ENCODE peak calls at places on chromosomes 2 and 18, in nine cellular contexts. P is ascending aorta; L is neural progenitor cell; I is AG10803; T is left ventricle myocardium inferior; N is prostate gland; S is CD8-positive, alpha-beta T cell; J is astrocyte of the spinal cord; O is uterus. W is an unnamed sample.

GRCh38 chr2:69603146-69603743 is 40.3 kb downstream of the AAK1 start:
- DNase-seq in P (no peak), L (no peak), I (no peak), T (no peak), N (no peak), S (no peak), J (no peak), O (no peak), W (no peak)

GRCh38 chr18:49618741-49619392 is 57.0 kb downstream of the LIPG start:
- DNase-seq in P (no peak), L (peak; percentile 55), I (no peak), T (no peak), N (peak; percentile 35), S (no peak), J (no peak), O (no peak), W (peak; percentile 57)

GRCh38 chr2:121748202-121748601 is 7.2 kb upstream of the TSN start:
- DNase-seq in P (no peak), L (peak; percentile 50), I (peak; percentile 52), T (no peak), N (no peak), S (no peak), J (peak; percentile 42), O (no peak), W (peak; percentile 60)

GRCh38 chr2:28689764-28690163 is 61.9 kb upstream of the PPP1CB start:
- DNase-seq in P (no peak), L (no peak), I (no peak), T (no peak), N (no peak), S (no peak), J (no peak), O (no peak), W (no peak)

GRCh38 chr2:16656784-16657391 is 8.7 kb downstream of the CYRIA start:
- DNase-seq in P (peak; percentile 47), L (no peak), I (no peak), T (no peak), N (no peak), S (no peak), J (no peak), O (peak; percentile 39), W (no peak)

GRCh38 chr2:64291181-64291580 is 147.0 kb upstream of the PELI1 start:
- DNase-seq in P (no peak), L (no peak), I (peak; percentile 76), T (no peak), N (no peak), S (no peak), J (peak; percentile 60), O (no peak), W (peak; percentile 94)

GRCh38 chr2:223723954-223724411 is 113.4 kb downstream of the AP1S3 start:
- DNase-seq in P (no peak), L (peak; percentile 26), I (no peak), T (no peak), N (no peak), S (no peak), J (no peak), O (no peak), W (no peak)

GRCh38 chr2:17470855-17471641 is 47.2 kb downstream of the RAD51AP2 start:
- DNase-seq in P (no peak), L (peak; percentile 52), I (peak; percentile 0), T (no peak), N (no peak), S (no peak), J (peak; percentile 75), O (no peak), W (peak; percentile 60)

GRCh38 chr18:24778810-24779418 is 318.5 kb downstream of the HRH4 start:
- DNase-seq in P (no peak), L (no peak), I (no peak), T (no peak), N (no peak), S (no peak), J (no peak), O (no peak), W (no peak)

GRCh38 chr2:112648081-112648480 is 2.3 kb downstream of the SLC20A1 start:
- DNase-seq in P (no peak), L (no peak), I (no peak), T (no peak), N (no peak), S (no peak), J (no peak), O (no peak), W (no peak)

GRCh38 chr2:95158891-95159619 is 593 bp downstream of the ZNF514 start:
- DNase-seq in P (no peak), L (peak; percentile 70), I (peak; percentile 37), T (peak; percentile 52), N (peak; percentile 10), S (peak; percentile 41), J (peak; percentile 40), O (peak; percentile 57), W (peak; percentile 45)

GRCh38 chr2:203201426-203201825 is 37.4 kb upstream of the CYP20A1 start:
- DNase-seq in P (no peak), L (no peak), I (no peak), T (no peak), N (no peak), S (no peak), J (no peak), O (no peak), W (no peak)

GRCh38 chr2:74502720-74503505 is 3.5 kb upstream of the LBX2 start:
- DNase-seq in P (peak; percentile 57), L (peak; percentile 54), I (peak; percentile 83), T (peak; percentile 87), N (no peak), S (peak; percentile 56), J (peak; percentile 83), O (peak; percentile 69), W (peak; percentile 89)

GRCh38 chr18:77086034-77086433 is 46.5 kb downstream of the MBP start:
- DNase-seq in P (no peak), L (no peak), I (peak; percentile 92), T (no peak), N (no peak), S (no peak), J (peak; percentile 80), O (no peak), W (no peak)

GRCh38 chr18:50071393-50071792 is 123.6 kb downstream of the MYO5B start:
- DNase-seq in P (no peak), L (no peak), I (no peak), T (no peak), N (no peak), S (no peak), J (no peak), O (no peak), W (no peak)

GRCh38 chr2:224884188-224884587 is 158.1 kb downstream of the DOCK10 start:
- DNase-seq in P (no peak), L (no peak), I (peak; percentile 84), T (no peak), N (no peak), S (no peak), J (peak; percentile 51), O (no peak), W (peak; percentile 69)

GRCh38 chr2:229610871-229611270 is 103.5 kb downstream of the DNER start:
- DNase-seq in P (no peak), L (no peak), I (no peak), T (no peak), N (no peak), S (no peak), J (peak; percentile 90), O (no peak), W (peak; percentile 60)

GRCh38 chr18:8411492-8411891 is 197.7 kb upstream of the RAB12 start:
- DNase-seq in P (no peak), L (no peak), I (no peak), T (no peak), N (no peak), S (no peak), J (no peak), O (no peak), W (no peak)

GRCh38 chr2:85414761-85415498 is 3.6 kb upstream of the SH2D6 start:
- DNase-seq in P (no peak), L (no peak), I (no peak), T (no peak), N (no peak), S (no peak), J (no peak), O (no peak), W (no peak)
- TF ChIP-seq CTCF in P (no peak), L (no peak), I (no peak), T (no peak), N (no peak), S (no peak), J (no peak), O (no peak), W (no peak)

DNA sequence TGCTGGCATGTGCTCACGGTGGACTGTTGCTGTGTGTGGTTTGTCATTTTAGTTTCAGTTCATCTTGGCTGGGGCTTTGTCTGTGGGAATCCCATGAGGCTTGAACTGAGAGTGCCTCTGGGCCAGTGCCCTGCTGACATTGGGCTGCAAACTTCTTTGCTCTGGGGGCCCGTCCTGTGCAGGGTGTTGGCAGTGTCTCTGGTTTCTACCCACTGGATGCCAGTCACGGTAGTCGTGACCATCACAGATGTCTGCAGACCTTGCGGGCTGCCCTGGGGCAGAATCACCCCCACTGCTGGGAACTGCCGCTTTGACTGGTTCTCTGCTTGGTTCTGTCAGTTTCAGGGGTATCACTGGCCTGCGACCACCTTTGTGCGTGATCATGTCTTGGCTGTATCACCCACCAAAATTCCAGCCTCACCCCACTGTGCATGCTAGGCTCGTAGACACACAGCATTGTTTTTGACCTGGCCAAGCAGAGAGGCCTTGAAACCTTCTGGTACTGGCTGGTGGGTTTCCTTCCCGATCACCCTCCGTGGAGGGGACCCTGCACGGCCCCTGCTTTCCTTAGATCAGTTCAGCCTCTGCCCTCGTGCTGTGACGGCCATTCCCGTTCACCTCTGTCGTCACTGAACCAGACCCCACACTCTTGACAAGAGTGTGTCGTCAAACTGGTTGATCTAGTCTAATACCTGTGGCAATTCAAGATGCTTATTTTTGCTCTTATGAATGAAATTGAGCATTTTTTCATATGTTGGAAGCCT is 57.6 kb downstream of the KCNG2 start:
- DNase-seq in P (no peak), L (no peak), I (no peak), T (no peak), N (no peak), S (no peak), J (no peak), O (no peak), W (no peak)
- H3K4me3 ChIP-seq in P (no peak overlapping the region), L (no peak overlapping the region), I (no peak overlapping the region), T (no peak overlapping the region), N (no peak overlapping the region), S (no peak overlapping the region), J (no peak overlapping the region), O (no peak overlapping the region), W (no peak overlapping the region)

DNA sequence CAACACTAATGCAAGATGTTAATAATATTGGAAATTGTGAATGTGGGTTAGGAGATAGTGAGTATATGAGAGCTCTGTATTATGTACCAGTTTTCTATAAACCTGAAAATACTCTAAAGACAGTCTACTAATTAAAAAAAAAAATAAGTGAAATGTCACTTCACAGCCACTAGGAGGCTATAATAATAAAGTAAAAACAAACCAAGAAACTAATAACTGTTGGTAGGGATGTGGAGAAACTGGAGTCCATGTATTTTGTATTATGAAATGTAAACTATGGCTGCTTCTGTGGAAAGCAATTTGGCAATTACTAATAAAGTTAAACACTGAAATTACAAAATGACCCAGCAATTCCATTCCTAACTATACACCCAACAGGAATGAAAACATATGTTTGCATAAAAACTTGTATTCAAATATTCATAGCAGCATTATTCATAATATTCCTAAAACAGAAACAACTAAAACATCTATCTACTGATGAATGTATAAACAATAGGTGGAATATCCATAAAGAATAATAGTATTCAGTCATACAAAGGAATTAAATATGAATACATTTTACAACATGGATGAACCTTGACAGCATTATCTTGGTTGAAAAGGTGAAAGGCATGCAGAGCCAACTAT is 36.2 kb downstream of the CCDC178 start:
- DNase-seq in P (no peak), L (no peak), I (no peak), T (no peak), N (no peak), S (no peak), J (no peak), O (no peak), W (peak; percentile 3)
- TF ChIP-seq CTCF in P (no peak), L (peak; percentile 62), I (peak; percentile 20), T (peak; percentile 31), N (no peak), S (no peak), J (peak; percentile 35), O (no peak), W (peak; percentile 38)

GRCh38 chr2:20676353-20677215 is 9.6 kb downstream of the GDF7 start:
- DNase-seq in P (no peak), L (no peak), I (no peak), T (no peak), N (no peak), S (no peak), J (no peak), O (no peak), W (no peak)
- H3K4me3 ChIP-seq in P (peak overlapping the region; percentile 10), L (no peak overlapping the region), I (no peak overlapping the region), T (no peak overlapping the region), N (no peak overlapping the region), S (no peak overlapping the region), J (no peak overlapping the region), O (no peak overlapping the region), W (no peak overlapping the region)